ENCODE peak calls at places on chromosomes 5 and 9, in eight cellular contexts. Y, J, T, U, X, G, R and N are unnamed samples.

GRCh38 chr5:56493751-56494150 is 260.6 kb upstream of the ANKRD55 start:
- DNase-seq in X (no peak), R (no peak), Y (no peak), T (no peak), J (no peak), G (no peak), U (peak), N (no peak)

GRCh38 chr5:126122942-126123341 is 300.3 kb upstream of the GRAMD2B start:
- DNase-seq in X (no peak), T (peak), J (no peak), Y (no peak), U (peak), R (no peak), G (no peak), N (peak)

GRCh38 chr9:104177003-104177611 is 83.0 kb downstream of the SMC2 start:
- DNase-seq in G (no peak), U (no peak), X (no peak), Y (no peak), J (no peak), T (no peak), R (no peak), N (peak)

GRCh38 chr9:111661802-111662491 is 542 bp downstream of the GNG10 start:
- DNase-seq in U (peak), Y (peak), J (peak), R (peak), T (peak), G (peak), X (no peak), N (peak)

GRCh38 chr5:176562189-176562588 is 13.0 kb downstream of the CDHR2 start:
- DNase-seq in X (no peak), U (no peak), J (no peak), T (no peak), R (no peak), Y (no peak), G (no peak), N (no peak)

GRCh38 chr9:75455444-75455921 is 367.2 kb downstream of the OSTF1 start:
- DNase-seq in Y (no peak), R (no peak), G (no peak), J (no peak), X (no peak), U (peak), T (no peak), N (peak)

GRCh38 chr5:72066658-72067057 is 40.6 kb upstream of the MAP1B start:
- DNase-seq in J (no peak), G (no peak), T (peak), X (no peak), U (peak), Y (no peak), R (no peak), N (no peak)

GRCh38 chr5:76426391-76426802 is 23.3 kb downstream of the IQGAP2 start:
- DNase-seq in J (no peak), X (no peak), Y (no peak), T (no peak), U (no peak), R (no peak), G (no peak), N (peak)

GRCh38 chr5:56815657-56816545 is 552 bp downstream of the MAP3K1 start:
- DNase-seq in J (peak), R (peak), G (no peak), U (peak), X (no peak), T (no peak), Y (peak), N (peak)

GRCh38 chr5:87243161-87243877 is 24.4 kb upstream of the RASA1 start:
- DNase-seq in T (no peak), R (no peak), U (peak), J (no peak), G (no peak), X (peak), Y (no peak), N (no peak)

GRCh38 chr5:14665110-14665822 is 748 bp downstream of the OTULIN start:
- DNase-seq in X (no peak), J (peak), G (peak), U (no peak), T (no peak), R (peak), Y (peak), N (no peak)

GRCh38 chr5:138725153-138725884 is 27.9 kb upstream of the CTNNA1 start:
- DNase-seq in G (peak), U (peak), T (peak), J (no peak), R (no peak), X (peak), Y (no peak), N (peak)

GRCh38 chr5:114565871-114566270 is 204.0 kb downstream of the KCNN2 start:
- DNase-seq in J (no peak), T (no peak), Y (no peak), X (no peak), R (no peak), G (no peak), U (no peak), N (no peak)

GRCh38 chr5:32810812-32811211 is 99.7 kb downstream of the NPR3 start:
- DNase-seq in U (peak), R (no peak), G (no peak), J (no peak), Y (no peak), T (no peak), X (no peak), N (peak)

GRCh38 chr9:111598730-111599091 is 736 bp downstream of the PTGR1 start:
- DNase-seq in X (no peak), Y (no peak), U (peak), R (no peak), G (no peak), T (no peak), J (no peak), N (no peak)

GRCh38 chr9:77977210-77977611 is 54.4 kb downstream of the GNAQ start:
- DNase-seq in R (peak), U (peak), G (peak), T (peak), J (peak), X (no peak), Y (peak), N (peak)

GRCh38 chr5:6453937-6454560 is 5.4 kb downstream of the UBE2QL1 start:
- DNase-seq in U (no peak), T (peak), R (no peak), X (no peak), Y (no peak), J (no peak), G (no peak), N (no peak)

GRCh38 chr5:53503819-53504218 is 23.4 kb downstream of the FST start:
- DNase-seq in Y (no peak), X (no peak), J (no peak), T (no peak), G (no peak), R (no peak), U (no peak), N (no peak)

GRCh38 chr5:150358261-150359095 is 981 bp downstream of the TCOF1 start:
- DNase-seq in X (no peak), U (peak), Y (no peak), R (no peak), T (no peak), G (no peak), J (no peak), N (no peak)

GRCh38 chr9:133349965-133350624 is 2.1 kb downstream of the RPL7A start:
- DNase-seq in Y (no peak), T (no peak), J (no peak), X (no peak), U (no peak), R (no peak), G (no peak), N (no peak)

GRCh38 chr9:89422151-89422918 is 75.6 kb downstream of the SEMA4D start:
- DNase-seq in T (no peak), J (no peak), G (no peak), R (peak), Y (peak), X (no peak), U (no peak), N (no peak)

GRCh38 chr9:99305124-99305523 is 83.0 kb downstream of the SEC61B start:
- DNase-seq in J (no peak), Y (no peak), U (no peak), R (no peak), T (no peak), G (no peak), X (no peak), N (no peak)

GRCh38 chr5:42719034-42719433 is 37.6 kb upstream of the CCDC152 start:
- DNase-seq in J (no peak), G (no peak), U (no peak), Y (no peak), T (no peak), X (no peak), R (no peak), N (no peak)

GRCh38 chr5:148967783-148968182 is 95.1 kb downstream of the SH3TC2 start:
- DNase-seq in T (no peak), X (no peak), R (no peak), G (no peak), Y (no peak), J (no peak), U (no peak), N (no peak)

GRCh38 chr9:23851024-23851629 is 25.1 kb upstream of the ELAVL2 start:
- DNase-seq in U (no peak), X (no peak), Y (no peak), T (peak), G (peak), J (no peak), R (no peak), N (peak)

GRCh38 chr5:124040799-124041198 is 528.8 kb downstream of the CSNK1G3 start:
- DNase-seq in U (peak), Y (no peak), X (no peak), T (no peak), G (no peak), J (no peak), R (no peak), N (no peak)

GRCh38 chr5:173028811-173029327 is 27.3 kb upstream of the CREBRF start:
- DNase-seq in Y (no peak), G (no peak), X (no peak), T (no peak), J (no peak), U (no peak), R (no peak), N (no peak)

GRCh38 chr5:15003511-15003920 is 131.9 kb upstream of the ANKH start:
- DNase-seq in U (peak), T (peak), G (peak), Y (peak), J (peak), X (peak), R (peak), N (peak)

GRCh38 chr9:108219664-108220063 is 636.1 kb downstream of the ACTL7B start:
- DNase-seq in U (no peak), G (no peak), R (no peak), J (no peak), X (no peak), T (no peak), Y (no peak), N (no peak)

GRCh38 chr5:3607541-3608147 is 12.0 kb downstream of the IRX1 start:
- DNase-seq in Y (no peak), U (no peak), G (no peak), T (no peak), J (no peak), R (no peak), X (no peak), N (no peak)

GRCh38 chr5:131169810-131170539 is 769 bp upstream of the LYRM7 start:
- DNase-seq in R (no peak), Y (no peak), U (no peak), T (no peak), J (no peak), X (no peak), G (no peak), N (no peak)

GRCh38 chr5:100518377-100518776 is 16.8 kb upstream of the FAM174A start:
- DNase-seq in J (no peak), X (no peak), G (no peak), R (no peak), T (no peak), U (no peak), Y (no peak), N (no peak)

GRCh38 chr5:128271859-128272446 is 188.4 kb downstream of the SLC12A2 start:
- DNase-seq in Y (no peak), G (no peak), T (peak), U (peak), J (no peak), R (no peak), X (peak), N (no peak)